ENCODE peak calls at places on chromosomes 4 and X, in nine cellular contexts. H is WERI-Rb-1, P is dorsolateral prefrontal cortex, B is fibroblast of lung, R is breast epithelium, S is suprapubic skin, T is sigmoid colon, O is HepG2, A is GM23248. I is an unnamed sample.

GRCh38 chrX:110992611-110993010 is 103.4 kb upstream of the PAK3 start:
- DNase-seq in A (peak), R (no peak), O (peak), H (peak), T (no peak), P (no peak), S (no peak), B (peak), I (no peak)

GRCh38 chr4:6294705-6295421 is 25.2 kb downstream of the WFS1 start:
- DNase-seq in B (no peak), O (no peak), S (no peak), A (no peak), R (no peak), P (no peak), T (no peak), H (no peak), I (no peak)

GRCh38 chr4:69156913-69157312 is 57.6 kb downstream of the UGT2B11 start:
- DNase-seq in A (peak), R (no peak), P (no peak), H (peak), B (no peak), O (peak), T (no peak), S (no peak), I (no peak)

GRCh38 chrX:10178866-10179463 is 22.2 kb downstream of the CLCN4 start:
- DNase-seq in R (no peak), A (no peak), T (no peak), S (no peak), P (no peak), H (no peak), O (no peak), B (no peak), I (no peak)

GRCh38 chr4:147924604-147925412 is 192.9 kb downstream of the ARHGAP10 start:
- DNase-seq in R (no peak), P (peak), H (peak), B (peak), T (no peak), O (peak), A (peak), S (no peak), I (no peak)

GRCh38 chrX:16186380-16187007 is 19.2 kb downstream of the MAGEB17 start:
- DNase-seq in T (no peak), A (no peak), B (no peak), P (no peak), O (no peak), H (no peak), R (no peak), S (no peak), I (no peak)

GRCh38 chr4:151743894-151744293 is 16.9 kb downstream of the GATB start:
- DNase-seq in R (no peak), O (no peak), T (no peak), H (no peak), B (no peak), S (no peak), A (no peak), P (no peak), I (no peak)

GRCh38 chr4:158209825-158210807 is at the start of gene TMEM144:
- DNase-seq in P (peak), A (peak), T (peak), O (peak), R (peak), H (peak), S (peak), B (peak), I (peak)

GRCh38 chrX:4762196-4762595 is 1048.7 kb upstream of the PRKX start:
- DNase-seq in S (no peak), O (no peak), A (no peak), B (no peak), T (no peak), R (no peak), P (no peak), H (no peak), I (no peak)

GRCh38 chr4:156732634-156733033 is 239.0 kb downstream of the PDGFC start:
- DNase-seq in H (no peak), T (no peak), A (peak), O (no peak), R (no peak), B (no peak), S (no peak), P (no peak), I (no peak)

GRCh38 chr4:34676390-34676789 is 1567.9 kb downstream of the ARAP2 start:
- DNase-seq in O (no peak), R (no peak), S (no peak), P (no peak), H (no peak), T (no peak), A (no peak), B (no peak), I (no peak)

GRCh38 chr4:74039065-74039763 is 725 bp upstream of the CXCL3 start:
- DNase-seq in H (no peak), S (no peak), R (no peak), B (peak), O (no peak), T (no peak), A (peak), P (no peak), I (no peak)

GRCh38 chrX:114584434-114584943 is 603 bp downstream of the HTR2C start:
- DNase-seq in P (no peak), B (no peak), S (peak), O (no peak), R (no peak), A (peak), H (no peak), T (no peak), I (no peak)

GRCh38 chr4:40718571-40718970 is 31.2 kb upstream of the NSUN7 start:
- DNase-seq in H (peak), O (no peak), P (no peak), B (no peak), A (no peak), S (no peak), R (no peak), T (no peak), I (no peak)

GRCh38 chrX:150088766-150089518 is 150.7 kb upstream of the EOLA2 start:
- DNase-seq in O (no peak), T (no peak), R (no peak), A (no peak), S (no peak), B (no peak), P (no peak), H (no peak), I (no peak)

GRCh38 chrX:115452256-115452655 is 108.7 kb upstream of the PLS3 start:
- DNase-seq in P (no peak), B (peak), T (no peak), R (no peak), H (no peak), A (peak), S (no peak), O (no peak), I (peak)

GRCh38 chrX:10098235-10098819 is 58.4 kb upstream of the CLCN4 start:
- DNase-seq in B (no peak), T (no peak), A (peak), P (no peak), H (no peak), O (no peak), S (no peak), R (no peak), I (no peak)

GRCh38 chr4:17336524-17336941 is 175.4 kb downstream of the QDPR start:
- DNase-seq in R (no peak), P (no peak), B (peak), T (peak), O (peak), H (no peak), S (no peak), A (no peak), I (peak)

GRCh38 chr4:140556372-140557085 is 12.2 kb downstream of the UCP1 start:
- DNase-seq in B (no peak), R (no peak), T (no peak), A (no peak), O (no peak), S (no peak), P (no peak), H (no peak), I (no peak)

GRCh38 chr4:39341075-39341725 is 25.0 kb downstream of the RFC1 start:
- DNase-seq in P (no peak), H (no peak), O (peak), R (no peak), A (no peak), T (no peak), S (no peak), B (no peak), I (no peak)

GRCh38 chr4:65416875-65417274 is 253.4 kb downstream of the EPHA5 start:
- DNase-seq in T (no peak), R (no peak), A (no peak), H (no peak), P (no peak), B (peak), S (no peak), O (no peak), I (peak)

GRCh38 chr4:62051332-62051731 is 851.2 kb downstream of the ADGRL3 start:
- DNase-seq in A (no peak), P (no peak), R (no peak), S (no peak), H (no peak), O (no peak), T (no peak), B (no peak), I (no peak)

GRCh38 chrX:95754411-95754810 is 930.2 kb upstream of the DIAPH2 start:
- DNase-seq in S (no peak), A (no peak), O (no peak), R (no peak), B (no peak), P (no peak), H (no peak), T (no peak), I (no peak)

GRCh38 chr4:74387790-74388189 is 22.8 kb downstream of the EREG start:
- DNase-seq in B (no peak), O (no peak), P (no peak), S (no peak), R (no peak), H (no peak), T (no peak), A (no peak), I (no peak)

GRCh38 chrX:2502668-2503519 is 2.1 kb upstream of the DHRSX start:
- DNase-seq in B (no peak), R (no peak), T (no peak), A (peak), S (no peak), H (no peak), P (no peak), O (no peak), I (peak)

GRCh38 chrX:153722704-153723350 is 1.4 kb downstream of the BCAP31 start:
- DNase-seq in B (no peak), P (no peak), H (no peak), T (no peak), A (peak), R (no peak), S (no peak), O (no peak), I (no peak)

GRCh38 chr4:175376287-175376977 is 435.6 kb downstream of the GPM6A start:
- DNase-seq in O (no peak), T (no peak), B (no peak), A (no peak), H (no peak), R (no peak), P (no peak), S (no peak), I (no peak)

GRCh38 chr4:19521151-19521550 is 730.6 kb upstream of the SLIT2 start:
- DNase-seq in B (no peak), T (no peak), H (no peak), S (no peak), P (no peak), O (no peak), R (no peak), A (no peak), I (no peak)

GRCh38 chr4:98674404-98675173 is 16.2 kb upstream of the TSPAN5 start:
- DNase-seq in O (no peak), R (no peak), P (no peak), S (no peak), H (no peak), B (no peak), A (no peak), T (no peak), I (no peak)

GRCh38 chrX:136202889-136203288 is 48.3 kb downstream of the MAP7D3 start:
- DNase-seq in B (peak), S (no peak), O (no peak), R (no peak), P (no peak), T (no peak), A (peak), H (no peak), I (peak)

GRCh38 chr4:170083546-170083945 is 6.2 kb downstream of the AADAT start:
- DNase-seq in S (no peak), O (no peak), R (no peak), B (no peak), P (no peak), T (no peak), A (no peak), H (no peak), I (no peak)

GRCh38 chrX:44152867-44153266 is 179.7 kb upstream of the NDP start:
- DNase-seq in T (no peak), R (no peak), O (no peak), A (peak), H (no peak), P (no peak), B (peak), S (no peak), I (peak)

GRCh38 chr4:13329963-13330362 is 154.2 kb downstream of the RAB28 start:
- DNase-seq in S (no peak), R (no peak), H (no peak), T (no peak), P (no peak), B (peak), A (peak), O (no peak), I (peak)

GRCh38 chr4:18798123-18798522 is 776.6 kb upstream of the LCORL start:
- DNase-seq in O (no peak), T (no peak), H (no peak), B (no peak), P (no peak), A (no peak), S (no peak), R (no peak), I (no peak)

GRCh38 chr4:148776944-148777343 is 334.7 kb upstream of the NR3C2 start:
- DNase-seq in R (no peak), B (peak), S (no peak), A (peak), T (no peak), H (no peak), O (no peak), P (no peak), I (peak)

GRCh38 chrX:22373094-22373493 is 100.4 kb downstream of the CBLL2 start:
- DNase-seq in H (no peak), P (no peak), T (no peak), O (no peak), S (no peak), B (no peak), R (no peak), A (no peak), I (no peak)

GRCh38 chrX:22373766-22374165 is 101.1 kb downstream of the CBLL2 start:
- DNase-seq in P (no peak), A (no peak), S (no peak), T (no peak), B (no peak), H (no peak), R (no peak), O (no peak), I (no peak)

GRCh38 chrX:22378296-22378695 is 105.6 kb downstream of the CBLL2 start:
- DNase-seq in P (no peak), H (no peak), O (no peak), B (peak), R (no peak), S (no peak), T (no peak), A (peak), I (no peak)

GRCh38 chrX:22376369-22376768 is 103.7 kb downstream of the CBLL2 start:
- DNase-seq in S (no peak), O (no peak), A (no peak), H (no peak), R (no peak), B (no peak), T (no peak), P (no peak), I (no peak)
- H3K27ac ChIP-seq in S (no peak), O (no peak), A (no peak), H (no peak), R (no peak), B (no peak), T (no peak), P (no peak), I (no peak)

GRCh38 chr4:15376145-15376544 is 51.7 kb upstream of the C1QTNF7 start:
- DNase-seq in B (no peak), H (no peak), O (no peak), P (no peak), S (no peak), A (no peak), R (no peak), T (no peak), I (no peak)
- H3K27ac ChIP-seq in B (peak), H (no peak), O (no peak), P (peak), S (no peak), A (no peak), R (no peak), T (peak), I (no peak)

DNA sequence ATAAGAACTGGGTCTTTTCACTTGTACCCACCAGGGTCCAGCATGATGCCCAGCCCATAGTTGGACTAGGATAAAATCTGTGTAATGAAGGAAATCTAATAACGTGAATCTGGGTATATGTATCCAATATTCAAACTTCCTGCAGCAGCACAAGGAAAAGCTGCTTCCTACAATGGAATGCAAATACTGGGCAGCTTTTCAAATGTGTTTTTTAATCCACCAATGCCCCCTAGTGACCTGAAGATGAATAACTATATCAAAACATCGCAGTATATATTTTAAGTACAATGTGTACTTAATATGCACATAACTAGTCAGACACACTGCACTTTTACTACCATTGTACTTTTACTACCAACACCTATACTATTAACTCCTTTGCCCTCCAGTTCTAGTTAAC is 5.3 kb downstream of the APOO start:
- DNase-seq in H (no peak), A (peak), R (no peak), O (peak), T (no peak), S (no peak), P (no peak), B (peak), I (peak)
- H3K27ac ChIP-seq in H (no peak), A (peak), R (peak), O (no peak), T (peak), S (no peak), P (no peak), B (no peak), I (no peak)

DNA sequence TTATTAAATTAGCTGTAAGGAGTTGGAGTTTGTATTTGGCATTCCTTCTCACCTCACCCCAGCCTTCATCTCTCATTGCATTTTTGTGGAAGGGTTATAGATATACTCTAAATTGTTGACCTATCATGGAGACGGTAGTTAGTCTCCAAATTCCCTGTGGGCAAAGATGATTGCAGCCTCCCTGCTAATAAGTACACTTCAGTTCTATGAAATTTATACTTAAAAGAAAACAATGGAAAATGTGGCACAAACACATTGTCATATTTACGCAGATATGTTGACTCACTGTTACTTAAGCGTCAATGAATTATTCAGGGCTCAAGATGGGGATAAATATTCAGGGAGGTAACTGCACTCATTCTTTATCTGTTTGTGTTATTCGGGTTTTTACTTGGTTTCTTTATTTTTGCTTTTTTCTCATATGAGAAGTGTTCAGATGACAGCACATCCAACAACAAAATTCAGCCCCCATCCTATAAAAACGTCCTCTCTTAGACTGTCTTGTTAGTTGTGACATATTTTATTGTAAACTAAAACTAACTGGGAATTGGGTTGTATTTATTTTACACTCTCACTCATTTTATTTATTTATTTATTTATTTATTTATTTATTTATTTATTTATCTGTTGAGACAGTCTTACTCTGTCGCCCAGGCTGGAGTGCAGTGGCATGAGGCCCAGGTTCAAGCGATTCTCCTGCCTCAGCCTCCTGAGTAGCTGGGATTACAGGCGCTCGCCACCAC is 44.2 kb downstream of the PALLD start:
- DNase-seq in S (no peak), T (no peak), A (no peak), P (no peak), O (no peak), B (peak), H (no peak), R (no peak), I (peak)
- H3K27ac ChIP-seq in S (no peak), T (no peak), A (peak), P (no peak), O (no peak), B (no peak), H (no peak), R (no peak), I (peak)

GRCh38 chrX:75096331-75096730 is 59.8 kb downstream of the ABCB7 start:
- DNase-seq in O (no peak), S (no peak), A (no peak), T (no peak), H (no peak), P (no peak), B (no peak), R (no peak), I (no peak)
- H3K27ac ChIP-seq in O (no peak), S (no peak), A (no peak), T (no peak), H (no peak), P (no peak), B (no peak), R (no peak), I (no peak)

GRCh38 chr4:128837679-128838078 is 28.2 kb downstream of the JADE1 start:
- DNase-seq in S (no peak), T (no peak), P (no peak), A (no peak), R (no peak), H (peak), B (no peak), O (no peak), I (no peak)

GRCh38 chr4:128844931-128845330 is 35.4 kb downstream of the JADE1 start:
- DNase-seq in B (no peak), A (no peak), R (no peak), P (no peak), T (no peak), S (no peak), O (peak), H (no peak), I (no peak)

GRCh38 chr4:128837198-128837597 is 27.7 kb downstream of the JADE1 start:
- DNase-seq in T (no peak), H (no peak), S (no peak), O (peak), R (no peak), P (no peak), A (no peak), B (no peak), I (no peak)

GRCh38 chr4:128840711-128841318 is 31.3 kb downstream of the JADE1 start:
- DNase-seq in O (no peak), A (no peak), H (peak), B (no peak), S (no peak), P (no peak), R (no peak), T (no peak), I (no peak)

DNA sequence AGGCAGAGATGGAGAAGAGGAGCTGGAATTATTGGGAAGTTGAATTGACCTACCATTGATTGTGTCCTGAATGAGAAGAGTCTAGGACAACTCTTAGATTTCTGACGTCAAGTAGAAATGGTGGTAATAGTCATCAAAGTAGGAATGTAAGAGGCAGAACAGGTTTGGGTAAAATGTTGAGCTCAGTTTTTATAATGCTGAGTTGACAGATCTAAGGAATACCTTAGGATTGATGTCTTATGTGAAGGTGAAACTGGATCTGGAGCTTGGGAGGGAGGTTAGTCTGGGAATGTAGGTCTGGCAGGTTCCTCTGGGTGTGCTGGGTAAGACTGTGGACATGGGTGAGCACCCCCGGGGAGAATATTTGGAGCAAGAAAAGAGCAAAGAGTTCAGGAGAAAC is 31.9 kb downstream of the JADE1 start:
- DNase-seq in O (no peak), B (no peak), T (no peak), P (no peak), R (no peak), H (no peak), S (no peak), A (no peak), I (no peak)
- H3K27ac ChIP-seq in O (no peak), B (no peak), T (no peak), P (no peak), R (no peak), H (no peak), S (no peak), A (no peak), I (no peak)

DNA sequence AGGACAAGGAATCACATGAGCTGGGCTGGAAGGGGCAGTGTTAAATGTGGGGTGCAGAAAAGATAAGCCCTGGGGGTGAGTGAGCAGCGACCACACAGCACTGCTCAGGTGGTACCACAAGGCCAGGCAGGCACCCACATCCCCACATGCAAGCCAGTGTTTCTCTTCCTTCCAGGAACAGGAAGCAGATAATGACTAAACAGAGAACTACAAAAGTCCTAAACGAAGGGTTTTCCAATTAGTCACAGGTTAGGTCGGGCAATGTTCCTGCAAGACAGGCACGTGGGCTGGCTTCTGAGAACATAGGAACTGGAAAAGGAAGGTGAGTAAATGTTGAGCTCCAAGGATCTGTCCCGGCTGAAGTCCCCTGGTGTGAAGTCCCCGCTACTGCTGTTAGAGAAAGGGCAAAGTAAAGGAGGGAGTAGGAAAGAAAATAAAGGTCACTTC is 19.5 kb downstream of the RELL1 start:
- DNase-seq in R (no peak), A (peak), H (no peak), P (no peak), S (no peak), O (peak), T (no peak), B (peak), I (peak)
- H3K27ac ChIP-seq in R (peak), A (peak), H (no peak), P (peak), S (peak), O (peak), T (peak), B (peak), I (peak)

I was measured in astrocyte.